ENCODE peak calls at places on chromosomes 7 and 10, in five cellular contexts. G is naive thymus-derived CD4-positive, alpha-beta T cell; P is right cardiac atrium; Z is psoas muscle; T is heart left ventricle. A is an unnamed sample. For H3K4me1, the result is how much of the 10 kb centered on the place peaks cover.

GRCh38 chr7:117019786-117020604 is 66.7 kb downstream of the ST7 start:
- DNase-seq in G (no peak), P (peak), Z (peak), T (peak), A (no peak)

GRCh38 chr10:86653379-86653778 is 968 bp upstream of the OPN4 start:
- DNase-seq in G (no peak), P (no peak), Z (no peak), T (no peak), A (no peak)

GRCh38 chr7:117673367-117673766 is 193.5 kb downstream of the CFTR start:
- DNase-seq in G (no peak), P (peak), Z (no peak), T (no peak), A (peak)

GRCh38 chr10:96998329-96998888 is 166.3 kb downstream of the LCOR start:
- DNase-seq in G (no peak), P (no peak), Z (no peak), T (no peak), A (no peak)

GRCh38 chr7:28395404-28395803 is 16.9 kb upstream of the CREB5 start:
- DNase-seq in G (no peak), P (no peak), Z (no peak), T (no peak), A (no peak)

GRCh38 chr10:128859738-128860386 is 607.2 kb upstream of the MGMT start:
- DNase-seq in G (no peak), P (no peak), Z (no peak), T (peak), A (no peak)

GRCh38 chr10:30493609-30494530 is 59.9 kb downstream of the MAP3K8 start:
- DNase-seq in G (no peak), P (peak), Z (peak), T (peak), A (peak)

GRCh38 chr10:132096863-132097478 is 31.2 kb downstream of the JAKMIP3 start:
- DNase-seq in G (no peak), P (no peak), Z (no peak), T (no peak), A (no peak)

GRCh38 chr7:120988591-120989299 is at the start of gene CPED1:
- DNase-seq in G (peak), P (peak), Z (peak), T (peak), A (peak)

GRCh38 chr10:128934492-128934891 is 532.5 kb upstream of the MGMT start:
- DNase-seq in G (no peak), P (no peak), Z (no peak), T (no peak), A (no peak)

GRCh38 chr10:120607710-120608703 is 151.0 kb downstream of the PLPP4 start:
- DNase-seq in G (no peak), P (no peak), Z (no peak), T (no peak), A (no peak)

GRCh38 chr10:18214692-18215563 is 74.7 kb downstream of the CACNB2 start:
- DNase-seq in G (no peak), P (peak), Z (no peak), T (peak), A (no peak)

GRCh38 chr7:13911920-13912319 is 77.5 kb downstream of the ETV1 start:
- DNase-seq in G (no peak), P (no peak), Z (no peak), T (no peak), A (no peak)

GRCh38 chr10:110864662-110865140 is 7.0 kb upstream of the PDCD4 start:
- DNase-seq in G (peak), P (no peak), Z (no peak), T (no peak), A (no peak)

GRCh38 chr7:20651960-20652544 is 36.6 kb downstream of the ABCB5 start:
- DNase-seq in G (no peak), P (no peak), Z (no peak), T (no peak), A (no peak)

GRCh38 chr10:16646474-16647059 is 124.9 kb upstream of the C1QL3 start:
- DNase-seq in G (no peak), P (no peak), Z (no peak), T (no peak), A (no peak)

GRCh38 chr10:34313353-34313752 is 501.7 kb downstream of the PARD3 start:
- DNase-seq in G (no peak), P (no peak), Z (no peak), T (no peak), A (no peak)

GRCh38 chr10:109966961-109967738 is 40.6 kb upstream of the ADD3 start:
- DNase-seq in G (no peak), P (no peak), Z (no peak), T (peak), A (no peak)

GRCh38 chr10:106705576-106706526 is 458.7 kb downstream of the SORCS1 start:
- DNase-seq in G (no peak), P (peak), Z (no peak), T (peak), A (no peak)

GRCh38 chr10:84743483-84743882 is 415.1 kb downstream of the CCSER2 start:
- DNase-seq in G (no peak), P (no peak), Z (no peak), T (no peak), A (no peak)

GRCh38 chr10:32112055-32112454 is 55.8 kb upstream of the KIF5B start:
- DNase-seq in G (no peak), P (no peak), Z (no peak), T (no peak), A (no peak)

GRCh38 chr7:13821152-13821787 is 168.2 kb downstream of the ETV1 start:
- DNase-seq in G (no peak), P (no peak), Z (no peak), T (no peak), A (no peak)

GRCh38 chr10:3782456-3783312 is 2.3 kb downstream of the KLF6 start:
- DNase-seq in G (peak), P (peak), Z (peak), T (peak), A (no peak)

GRCh38 chr7:116423499-116423898 is 76.0 kb upstream of the CAV2 start:
- DNase-seq in G (no peak), P (no peak), Z (no peak), T (no peak), A (no peak)

GRCh38 chr10:17644485-17644964 is 574 bp downstream of the STAM start:
- DNase-seq in G (no peak), P (no peak), Z (no peak), T (no peak), A (no peak)

GRCh38 chr10:75404335-75405200 is 3.0 kb upstream of the ZNF503 start:
- DNase-seq in G (no peak), P (peak), Z (no peak), T (no peak), A (peak)

GRCh38 chr7:28076421-28077163 is 104.0 kb downstream of the JAZF1 start:
- DNase-seq in G (no peak), P (no peak), Z (no peak), T (no peak), A (no peak)

GRCh38 chr10:59651902-59652301 is 57.7 kb downstream of the SLC16A9 start:
- DNase-seq in G (no peak), P (no peak), Z (no peak), T (no peak), A (no peak)

GRCh38 chr7:8590791-8591190 is 157.4 kb downstream of the NXPH1 start:
- DNase-seq in G (no peak), P (no peak), Z (no peak), T (no peak), A (no peak)

GRCh38 chr7:140417456-140418155 is 13.7 kb downstream of the RAB19 start:
- DNase-seq in G (no peak), P (no peak), Z (no peak), T (no peak), A (no peak)

GRCh38 chr7:23204241-23204640 is 22.4 kb downstream of the NUP42 start:
- DNase-seq in G (no peak), P (no peak), Z (no peak), T (no peak), A (no peak)

GRCh38 chr10:95404864-95405263 is 114.1 kb upstream of the PDLIM1 start:
- DNase-seq in G (no peak), P (no peak), Z (no peak), T (no peak), A (no peak)

GRCh38 chr10:130932326-130933007 is 379.1 kb downstream of the TCERG1L start:
- DNase-seq in G (no peak), P (peak), Z (no peak), T (no peak), A (no peak)

GRCh38 chr7:98202367-98203195 is 8.7 kb upstream of the BHLHA15 start:
- DNase-seq in G (peak), P (peak), Z (no peak), T (no peak), A (peak)

GRCh38 chr10:86969421-86970041 is 1.2 kb downstream of the ADIRF start:
- DNase-seq in G (no peak), P (peak), Z (peak), T (peak), A (no peak)

GRCh38 chr7:131149429-131149774 is 178.3 kb upstream of the MKLN1 start:
- DNase-seq in G (no peak), P (no peak), Z (no peak), T (no peak), A (no peak)

GRCh38 chr7:3187378-3188040 is 113.5 kb upstream of the SDK1 start:
- DNase-seq in G (no peak), P (no peak), Z (no peak), T (no peak), A (no peak)

GRCh38 chr7:66306243-66306642 is 101.1 kb downstream of the TPST1 start:
- DNase-seq in G (no peak), P (no peak), Z (no peak), T (no peak), A (no peak)

GRCh38 chr7:1669954-1670893 is at the start of gene ELFN1:
- DNase-seq in G (no peak), P (peak), Z (peak), T (no peak), A (peak)

DNA sequence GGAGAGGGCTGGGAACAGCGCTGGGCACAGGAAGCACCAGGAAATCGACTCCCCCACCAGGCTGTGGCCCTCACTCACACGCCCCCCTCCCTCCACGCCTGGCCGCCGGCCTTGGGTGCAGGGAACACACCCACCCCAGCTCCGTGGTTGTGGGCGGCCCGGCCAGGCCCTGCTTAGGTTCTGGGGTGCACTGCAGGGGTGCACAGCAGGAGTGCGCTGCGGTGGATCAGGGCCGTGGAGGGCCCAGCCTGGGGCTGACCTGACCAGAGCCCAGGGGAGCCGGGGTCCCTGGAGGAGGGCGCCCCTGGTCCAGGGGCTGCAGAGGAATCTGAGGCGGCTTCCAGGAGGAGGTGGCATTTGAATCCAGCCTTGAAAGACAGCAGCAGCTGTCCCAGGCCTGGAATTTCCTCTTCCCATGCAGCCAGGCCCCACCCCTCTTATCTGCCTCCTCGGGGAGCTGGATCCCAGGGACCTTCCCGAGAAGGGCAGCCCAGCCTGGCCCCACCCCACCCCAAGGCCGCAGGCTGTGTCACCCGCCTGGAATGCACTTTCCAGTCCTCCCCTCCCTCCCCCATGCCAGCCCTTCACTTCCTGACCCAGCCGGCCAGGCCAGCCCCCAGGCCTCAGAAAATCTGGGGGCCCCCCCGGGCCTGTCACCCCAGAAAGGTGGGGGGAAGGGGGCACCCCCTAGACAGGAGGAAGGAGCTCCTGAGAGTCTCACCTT is 18.4 kb upstream of the PDGFA start:
- DNase-seq in G (no peak), P (peak), Z (peak), T (peak), A (peak)
- H3K4me3 ChIP-seq in G (no peak), P (no peak), Z (no peak), T (no peak), A (no peak)

GRCh38 chr7:134819401-134819800 is 40.0 kb downstream of the CALD1 start:
- DNase-seq in G (no peak), P (no peak), Z (no peak), T (no peak), A (no peak)

GRCh38 chr7:134823400-134823799 is 44.0 kb downstream of the CALD1 start:
- DNase-seq in G (no peak), P (no peak), Z (no peak), T (no peak), A (no peak)

GRCh38 chr7:134818568-134819345 is 39.3 kb downstream of the CALD1 start:
- DNase-seq in G (no peak), P (no peak), Z (no peak), T (no peak), A (no peak)

GRCh38 chr7:134820778-134821177 is 41.3 kb downstream of the CALD1 start:
- DNase-seq in G (no peak), P (no peak), Z (no peak), T (no peak), A (no peak)

GRCh38 chr7:134820295-134820694 is 40.9 kb downstream of the CALD1 start:
- DNase-seq in G (no peak), P (no peak), Z (no peak), T (no peak), A (no peak)
- H3K27ac ChIP-seq in G (no peak), P (no peak), Z (no peak), T (no peak), A (no peak)

GRCh38 chr7:68688416-68689086 is 909.7 kb upstream of the AUTS2 start:
- DNase-seq in G (no peak), P (no peak), Z (no peak), T (no peak), A (no peak)

GRCh38 chr7:68689087-68689433 is 909.2 kb upstream of the AUTS2 start:
- DNase-seq in G (no peak), P (no peak), Z (no peak), T (no peak), A (no peak)

GRCh38 chr7:68692511-68692910 is 905.8 kb upstream of the AUTS2 start:
- DNase-seq in G (no peak), P (no peak), Z (no peak), T (no peak), A (no peak)

GRCh38 chr7:68694656-68695055 is 903.6 kb upstream of the AUTS2 start:
- DNase-seq in G (no peak), P (no peak), Z (no peak), T (no peak), A (no peak)

GRCh38 chr7:68691261-68692216 is 906.7 kb upstream of the AUTS2 start:
- DNase-seq in G (no peak), P (no peak), Z (peak), T (no peak), A (no peak)
- H3K4me1 ChIP-seq in G (under half), P (under half), Z (under half), T (under half), A (under half)

GRCh38 chr7:80957226-80957625 is 38.4 kb upstream of the SEMA3C start:
- DNase-seq in G (no peak), P (no peak), Z (no peak), T (no peak), A (no peak)

DNA sequence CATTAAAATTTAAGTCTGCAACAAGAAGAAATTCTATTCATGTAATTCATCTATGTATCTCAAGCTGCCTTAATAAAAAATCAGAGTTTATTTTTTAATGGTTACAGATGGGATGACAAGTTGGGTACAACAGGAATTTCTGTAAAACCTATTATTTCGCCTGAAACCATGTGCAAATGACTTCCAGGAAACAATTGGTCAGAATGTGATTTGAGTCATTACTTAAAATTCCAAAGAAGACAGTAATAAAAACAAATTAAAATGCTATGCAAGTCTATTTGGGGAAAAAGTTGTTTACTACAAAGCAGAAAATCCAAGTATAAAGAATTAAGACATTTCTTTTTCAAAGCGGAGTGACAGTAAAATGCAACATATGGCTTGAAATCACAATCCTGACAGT is 41.4 kb upstream of the SEMA3C start:
- DNase-seq in G (no peak), P (no peak), Z (no peak), T (no peak), A (no peak)
- H3K4me3 ChIP-seq in G (no peak), P (no peak), Z (no peak), T (no peak), A (no peak)

DNA sequence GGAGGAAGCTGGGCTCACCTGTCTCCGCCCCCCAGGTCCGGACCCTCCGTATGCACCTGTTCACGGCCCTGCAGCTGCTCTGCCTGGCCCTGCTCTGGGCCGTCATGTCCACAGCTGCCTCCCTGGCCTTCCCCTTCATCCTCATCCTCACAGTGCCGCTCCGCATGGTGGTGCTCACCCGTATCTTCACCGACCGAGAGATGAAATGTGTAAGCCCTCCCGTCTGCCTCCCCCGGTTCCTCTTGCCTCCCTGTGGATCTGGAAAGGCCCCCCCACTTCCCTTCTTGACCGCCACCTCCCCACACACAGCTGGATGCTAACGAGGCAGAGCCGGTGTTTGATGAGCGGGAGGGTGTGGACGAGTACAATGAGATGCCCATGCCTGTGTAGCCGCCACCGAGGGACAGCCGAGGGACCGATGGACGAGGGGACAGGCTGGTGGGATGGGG is 4.6 kb downstream of the FASTK start:
- DNase-seq in G (no peak), P (peak), Z (no peak), T (no peak), A (peak)
- H3K27ac ChIP-seq in G (no peak), P (no peak), Z (no peak), T (no peak), A (no peak)

GRCh38 chr7:36279251-36279925 is 110.3 kb upstream of the ANLN start:
- DNase-seq in G (no peak), P (no peak), Z (no peak), T (no peak), A (no peak)
- H3K4me1 ChIP-seq in G (under half), P (under half), Z (half or more), T (half or more), A (under half)

GRCh38 chr7:147412782-147413186 is 1177.8 kb upstream of the C7orf33 start:
- DNase-seq in G (no peak), P (no peak), Z (no peak), T (no peak), A (no peak)

GRCh38 chr7:147415991-147416390 is 1174.6 kb upstream of the C7orf33 start:
- DNase-seq in G (no peak), P (no peak), Z (no peak), T (no peak), A (no peak)

GRCh38 chr7:147411011-147411614 is 1179.5 kb upstream of the C7orf33 start:
- DNase-seq in G (no peak), P (no peak), Z (no peak), T (no peak), A (no peak)

GRCh38 chr7:147412109-147412508 is 1178.5 kb upstream of the C7orf33 start:
- DNase-seq in G (no peak), P (no peak), Z (no peak), T (no peak), A (no peak)

DNA sequence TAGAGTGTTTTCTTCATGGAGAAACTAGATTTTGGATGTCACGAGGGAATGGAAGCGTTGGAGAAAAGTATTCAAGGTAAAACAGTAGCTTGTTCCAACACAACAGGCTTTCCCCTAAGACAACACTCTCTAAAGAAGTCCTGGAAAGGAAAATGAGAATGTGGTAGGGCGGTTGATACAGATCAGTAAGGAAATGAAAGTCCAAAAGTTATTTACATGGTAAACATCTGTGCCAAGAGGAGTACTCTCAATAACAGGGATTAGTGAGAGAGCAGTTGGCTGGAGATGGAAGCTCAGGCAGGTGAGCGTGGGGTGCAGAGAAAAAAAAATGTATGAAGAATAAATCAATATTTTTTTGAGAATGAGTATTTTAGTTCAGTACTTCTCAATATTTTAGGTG is 1177.3 kb upstream of the C7orf33 start:
- DNase-seq in G (no peak), P (no peak), Z (no peak), T (no peak), A (no peak)
- H3K4me3 ChIP-seq in G (no peak), P (no peak), Z (no peak), T (no peak), A (no peak)

GRCh38 chr10:70369498-70370018 is 12.9 kb downstream of the LRRC20 start:
- DNase-seq in G (no peak), P (no peak), Z (no peak), T (no peak), A (no peak)
- H3K27ac ChIP-seq in G (no peak), P (no peak), Z (peak), T (no peak), A (no peak)

DNA sequence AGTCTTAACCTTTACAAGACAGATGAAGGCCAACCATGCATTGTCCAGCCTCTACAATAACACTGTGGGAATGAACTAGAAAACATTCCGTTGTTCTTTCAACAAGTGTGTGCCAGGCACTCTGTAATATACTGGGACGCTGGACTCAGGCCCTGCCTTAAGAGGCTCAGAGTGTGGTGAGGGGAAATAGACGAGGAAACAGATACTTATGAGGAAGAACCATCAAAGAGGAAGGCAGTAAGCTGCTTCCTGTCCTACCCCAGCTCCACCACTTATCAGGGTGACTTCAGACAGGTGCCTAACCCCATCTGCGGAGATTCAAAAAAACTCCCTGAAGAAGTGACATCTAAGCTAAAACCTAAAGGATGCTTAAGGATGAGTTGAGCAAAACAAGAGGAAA is 8.9 kb upstream of the TRIM8 start:
- DNase-seq in G (peak), P (peak), Z (no peak), T (no peak), A (no peak)
- H3K4me1 ChIP-seq in G (under half), P (under half), Z (under half), T (under half), A (under half)

A was measured in upper lobe of right lung.